ENCODE peak calls at places on chromosomes 6 and 20, in eight cellular contexts. Y is uterus; P is GM03348; X is IMR-90; K is adrenal gland; Q is mesendoderm; A is pancreas; M is stimulated activated CD4-positive, alpha-beta T cell treated with anti-CD3 and anti-CD28 coated beads, Interleukin-4, amount 100 ng/mL, for 24 hours. C is an unnamed sample.

GRCh38 chr20:17749628-17749978 is 49.8 kb downstream of the BANF2 start:
- DNase-seq in A (no peak), Y (no peak), K (no peak), X (no peak), P (no peak), Q (no peak), M (no peak), C (no peak)

GRCh38 chr6:32045811-32046449 is 7.7 kb downstream of the CYP21A2 start:
- DNase-seq in A (no peak), P (no peak), X (no peak), K (peak; percentile 94), Y (no peak), Q (no peak), M (no peak), C (no peak)

GRCh38 chr6:16950311-16950710 is 151.5 kb upstream of the STMND1 start:
- DNase-seq in Y (no peak), Q (no peak), P (no peak), A (no peak), X (no peak), K (no peak), M (no peak), C (no peak)

GRCh38 chr6:133547136-133547535 is 306.0 kb downstream of the EYA4 start:
- DNase-seq in A (no peak), X (peak; percentile 16), Y (no peak), Q (no peak), P (no peak), M (no peak), K (no peak), C (no peak)

GRCh38 chr6:13004610-13005009 is 288.0 kb downstream of the PHACTR1 start:
- DNase-seq in Q (no peak), K (no peak), A (no peak), Y (no peak), X (no peak), M (no peak), P (no peak), C (no peak)

GRCh38 chr6:55882731-55883595 is 7.6 kb upstream of the BMP5 start:
- DNase-seq in Y (no peak), K (peak; percentile 81), Q (peak; percentile 59), M (no peak), A (no peak), P (peak; percentile 2), X (peak; percentile 84), C (no peak)

GRCh38 chr6:155881845-155882526 is 426.3 kb upstream of the NOX3 start:
- DNase-seq in X (no peak), M (no peak), K (no peak), A (peak; percentile 61), P (no peak), Q (no peak), Y (no peak), C (no peak)

GRCh38 chr20:64214113-64214512 is 41.4 kb upstream of the PCMTD2 start:
- DNase-seq in P (no peak), X (no peak), K (no peak), Q (no peak), M (no peak), Y (no peak), A (no peak), C (no peak)

GRCh38 chr20:63408684-63409046 is 47.5 kb upstream of the CHRNA4 start:
- DNase-seq in K (no peak), X (no peak), Q (no peak), P (no peak), A (no peak), M (no peak), Y (no peak), C (no peak)

GRCh38 chr6:127207591-127208120 is 59.0 kb upstream of the RNF146 start:
- DNase-seq in P (peak; percentile 47), Q (no peak), Y (no peak), A (no peak), M (no peak), X (peak; percentile 61), K (no peak), C (no peak)

GRCh38 chr20:62732356-62732755 is 23.7 kb downstream of the NTSR1 start:
- DNase-seq in K (no peak), A (no peak), M (no peak), P (no peak), X (no peak), Q (no peak), Y (no peak), C (no peak)

GRCh38 chr20:57403216-57403615 is 12.0 kb downstream of the RBM38 start:
- DNase-seq in Q (no peak), A (no peak), X (no peak), K (no peak), Y (no peak), P (no peak), M (no peak), C (no peak)

GRCh38 chr6:147935656-147936055 is 407.0 kb upstream of the SASH1 start:
- DNase-seq in X (no peak), P (no peak), Y (no peak), A (no peak), Q (no peak), K (no peak), M (no peak), C (no peak)

GRCh38 chr20:23584434-23585199 is 16.3 kb upstream of the CST9L start:
- DNase-seq in K (no peak), P (no peak), A (no peak), Q (no peak), M (no peak), X (no peak), Y (no peak), C (no peak)

GRCh38 chr20:36243726-36244125 is 7.4 kb downstream of the AAR2 start:
- DNase-seq in Q (no peak), P (no peak), X (no peak), Y (no peak), K (peak; percentile 62), M (no peak), A (no peak), C (no peak)

GRCh38 chr6:125809771-125810315 is 19.1 kb downstream of the NCOA7 start:
- DNase-seq in Y (no peak), X (no peak), A (no peak), P (no peak), K (no peak), Q (no peak), M (no peak), C (no peak)

GRCh38 chr6:157144861-157145260 is 178.5 kb downstream of the TMEM242 start:
- DNase-seq in Q (no peak), X (no peak), K (no peak), A (no peak), M (no peak), Y (no peak), P (no peak), C (no peak)

GRCh38 chr6:67630146-67630545 is 1004.9 kb upstream of the ADGRB3 start:
- DNase-seq in Y (no peak), K (no peak), Q (peak; percentile 62), X (peak; percentile 74), A (no peak), P (no peak), M (no peak), C (no peak)

GRCh38 chr6:6682225-6682624 is 93.7 kb downstream of the LY86 start:
- DNase-seq in A (no peak), Y (no peak), M (no peak), P (no peak), Q (no peak), X (no peak), K (no peak), C (no peak)

GRCh38 chr6:36131517-36132220 is 1.4 kb downstream of the MAPK13 start:
- DNase-seq in X (peak; percentile 80), K (peak; percentile 93), Q (peak; percentile 69), Y (peak; percentile 54), P (peak; percentile 52), M (peak; percentile 60), A (peak; percentile 77), C (peak; percentile 45)

GRCh38 chr20:38673731-38674177 is 50.5 kb upstream of the SLC32A1 start:
- DNase-seq in Y (no peak), A (no peak), M (no peak), X (no peak), Q (peak; percentile 64), P (no peak), K (no peak), C (no peak)

GRCh38 chr6:126788961-126789365 is 329.5 kb upstream of the RSPO3 start:
- DNase-seq in P (peak; percentile 31), X (no peak), Q (no peak), A (no peak), Y (peak; percentile 51), K (no peak), M (no peak), C (no peak)

GRCh38 chr6:159939591-159940016 is 29.3 kb upstream of the IGF2R start:
- DNase-seq in A (no peak), P (no peak), M (no peak), K (peak; percentile 81), Q (no peak), Y (peak; percentile 40), X (no peak), C (no peak)

C was measured in CD4-positive, alpha-beta memory T cell.